ENCODE peak calls at places on chromosomes 12 and 14, in nine cellular contexts. U, E, L, H, T, C, N, Y and I are unnamed samples.

GRCh38 chr14:24146622-24146977 is 190 bp upstream of the PSME2 start:
- DNase-seq in E (peak; percentile 97), Y (peak; percentile 78), U (peak; percentile 97), T (peak; percentile 78), L (peak; percentile 86), N (peak; percentile 79), H (peak; percentile 94), C (peak; percentile 95), I (peak; percentile 98)

GRCh38 chr14:61475316-61475715 is 153.9 kb downstream of the PRKCH start:
- DNase-seq in C (no peak), H (no peak), Y (no peak), L (no peak), U (peak; percentile 71), T (no peak), E (peak; percentile 80), N (no peak), I (peak; percentile 41)

GRCh38 chr14:104519721-104520120 is 59.8 kb upstream of the C14orf180 start:
- DNase-seq in L (no peak), C (no peak), N (no peak), H (no peak), T (no peak), Y (no peak), E (no peak), U (no peak), I (no peak)

GRCh38 chr12:1933342-1933992 is 15.0 kb upstream of the CACNA2D4 start:
- DNase-seq in T (no peak), U (no peak), H (no peak), Y (no peak), C (no peak), E (no peak), L (no peak), N (no peak), I (no peak)

GRCh38 chr12:124045671-124046070 is 72.7 kb downstream of the ZNF664 start:
- DNase-seq in N (peak; percentile 73), T (no peak), C (no peak), Y (peak; percentile 41), E (no peak), H (no peak), L (no peak), U (no peak), I (no peak)

GRCh38 chr12:15522574-15523187 is 200.4 kb downstream of the PTPRO start:
- DNase-seq in C (no peak), L (no peak), U (peak; percentile 80), N (no peak), H (no peak), Y (no peak), E (peak; percentile 49), T (no peak), I (peak; percentile 21)

GRCh38 chr14:50835280-50835679 is 4.3 kb upstream of the NIN start:
- DNase-seq in Y (no peak), E (no peak), T (peak; percentile 36), C (no peak), U (no peak), N (no peak), H (no peak), L (no peak), I (no peak)

GRCh38 chr14:32576088-32576795 is 247.1 kb downstream of the AKAP6 start:
- DNase-seq in Y (no peak), L (peak; percentile 19), U (peak; percentile 58), N (no peak), H (peak; percentile 11), C (peak; percentile 21), E (peak; percentile 64), T (peak; percentile 9), I (peak; percentile 51)

GRCh38 chr14:91227183-91227628 is 17.3 kb downstream of the GPR68 start:
- DNase-seq in T (no peak), C (no peak), Y (no peak), H (peak; percentile 33), L (no peak), N (no peak), U (no peak), E (no peak), I (no peak)

GRCh38 chr12:130364578-130364977 is 26.9 kb downstream of the PIWIL1 start:
- DNase-seq in T (no peak), E (no peak), Y (no peak), L (no peak), H (no peak), C (no peak), N (no peak), U (peak; percentile 44), I (no peak)

GRCh38 chr14:24237463-24237955 is 4.8 kb downstream of the GMPR2 start:
- DNase-seq in U (no peak), Y (no peak), H (no peak), T (no peak), L (no peak), C (no peak), E (no peak), N (no peak), I (no peak)

GRCh38 chr14:73834258-73834620 is 17.4 kb upstream of the PTGR2 start:
- DNase-seq in C (no peak), N (no peak), L (no peak), E (no peak), H (no peak), T (no peak), U (no peak), Y (no peak), I (no peak)

GRCh38 chr14:33567736-33568124 is 383.1 kb downstream of the EGLN3 start:
- DNase-seq in T (no peak), C (no peak), L (no peak), U (no peak), Y (no peak), E (no peak), H (no peak), N (no peak), I (no peak)

GRCh38 chr12:2082321-2082720 is 29.5 kb downstream of the CACNA1C start:
- DNase-seq in C (peak; percentile 21), N (no peak), Y (no peak), E (no peak), L (no peak), T (no peak), H (no peak), U (no peak), I (no peak)

GRCh38 chr12:48061943-48062719 is 43.7 kb downstream of the SENP1 start:
- DNase-seq in E (peak; percentile 28), L (no peak), Y (no peak), N (no peak), H (no peak), T (no peak), U (no peak), C (no peak), I (no peak)

GRCh38 chr12:109497675-109498074 is 20.2 kb downstream of the UBE3B start:
- DNase-seq in L (no peak), T (no peak), H (no peak), U (no peak), Y (no peak), C (no peak), E (no peak), N (no peak), I (no peak)

GRCh38 chr14:105526781-105527380 is 498 bp downstream of the TMEM121 start:
- DNase-seq in Y (no peak), U (no peak), N (no peak), C (no peak), H (no peak), L (no peak), T (no peak), E (no peak), I (no peak)

GRCh38 chr12:108505121-108505520 is 10.0 kb upstream of the FICD start:
- DNase-seq in H (no peak), C (no peak), L (no peak), T (no peak), Y (no peak), U (no peak), N (no peak), E (no peak), I (no peak)

GRCh38 chr14:88834883-88835431 is 10.5 kb downstream of the TTC8 start:
- DNase-seq in H (no peak), E (no peak), L (no peak), C (no peak), Y (no peak), U (no peak), T (no peak), N (no peak), I (no peak)

GRCh38 chr12:85273411-85274075 is 6.5 kb upstream of the ALX1 start:
- DNase-seq in E (no peak), N (no peak), H (no peak), C (no peak), T (no peak), L (no peak), U (no peak), Y (no peak), I (no peak)

GRCh38 chr12:32270818-32271710 is 128.3 kb upstream of the FGD4 start:
- DNase-seq in T (no peak), H (no peak), E (no peak), N (peak; percentile 4), L (no peak), Y (peak; percentile 17), C (peak; percentile 11), U (peak; percentile 64), I (peak; percentile 10)

GRCh38 chr12:100427078-100427477 is 46.6 kb upstream of the NR1H4 start:
- DNase-seq in Y (no peak), N (no peak), T (no peak), C (no peak), H (no peak), L (no peak), U (peak; percentile 27), E (no peak), I (peak; percentile 7)

GRCh38 chr14:61562321-61563161 is 132.8 kb upstream of the HIF1A start:
- DNase-seq in N (no peak), H (no peak), L (no peak), C (peak; percentile 74), U (peak; percentile 44), T (no peak), Y (no peak), E (peak; percentile 75), I (peak; percentile 63)

GRCh38 chr12:104591272-104591940 is 134.7 kb downstream of the CHST11 start:
- DNase-seq in C (no peak), E (no peak), N (no peak), Y (no peak), H (no peak), L (no peak), U (peak; percentile 52), T (no peak), I (no peak)

GRCh38 chr12:127260531-127260930 is 1006.4 kb upstream of the TMEM132C start:
- DNase-seq in E (no peak), U (no peak), Y (no peak), H (no peak), C (no peak), N (no peak), L (no peak), T (no peak), I (no peak)

GRCh38 chr12:92968201-92968813 is 39.2 kb upstream of the EEA1 start:
- DNase-seq in Y (no peak), T (no peak), L (no peak), H (no peak), U (no peak), E (no peak), C (no peak), N (no peak), I (no peak)

GRCh38 chr12:105640780-105641179 is 310.3 kb downstream of the C12orf75 start:
- DNase-seq in C (no peak), U (no peak), L (no peak), N (no peak), E (no peak), Y (no peak), T (no peak), H (no peak), I (no peak)

GRCh38 chr14:101721951-101722661 is 39.4 kb upstream of the PPP2R5C start:
- DNase-seq in E (peak; percentile 97), L (peak; percentile 40), U (peak; percentile 94), N (no peak), Y (no peak), T (peak; percentile 93), H (peak; percentile 62), C (no peak), I (peak; percentile 52)

GRCh38 chr12:14941369-14941768 is 3.0 kb upstream of the ERP27 start:
- DNase-seq in Y (no peak), E (no peak), U (no peak), N (no peak), T (no peak), H (no peak), L (no peak), C (no peak), I (no peak)

GRCh38 chr14:51310453-51311074 is 70.5 kb downstream of the TMX1 start:
- DNase-seq in E (no peak), Y (no peak), U (no peak), T (no peak), H (no peak), N (no peak), C (no peak), L (no peak), I (no peak)

GRCh38 chr12:50642035-50642451 is 121.9 kb upstream of the ATF1 start:
- DNase-seq in C (no peak), N (no peak), Y (no peak), T (no peak), U (no peak), H (no peak), E (no peak), L (no peak), I (no peak)